ENCODE peak calls at places on chromosomes 6 and 20, in seven cellular contexts. O, R, N, Y, K, L and P are unnamed samples.

GRCh38 chr20:49867453-49868215 is 47.7 kb downstream of the SPATA2 start:
- DNase-seq in O (peak; percentile 68), R (no peak), N (no peak), Y (no peak), K (no peak), L (no peak), P (no peak)

GRCh38 chr6:112626468-112627082 is 279.4 kb downstream of the RFPL4B start:
- DNase-seq in O (no peak), R (no peak), N (no peak), Y (no peak), K (no peak), L (peak; percentile 58), P (no peak)

GRCh38 chr6:120056085-120056484 is 706.5 kb upstream of the MAN1A1 start:
- DNase-seq in O (peak; percentile 65), R (no peak), N (no peak), Y (no peak), K (no peak), L (no peak), P (peak; percentile 18)

GRCh38 chr6:37552267-37552666 is 52.6 kb upstream of the CCDC167 start:
- DNase-seq in O (no peak), R (no peak), N (no peak), Y (no peak), K (no peak), L (no peak), P (no peak)

GRCh38 chr20:45835230-45836224 is 1.9 kb downstream of the SNX21 start:
- DNase-seq in O (no peak), R (no peak), N (no peak), Y (no peak), K (no peak), L (no peak), P (peak; percentile 79)

GRCh38 chr6:29632789-29633531 is at the start of gene GABBR1:
- DNase-seq in O (peak; percentile 95), R (peak; percentile 76), N (peak; percentile 95), Y (peak; percentile 36), K (peak; percentile 90), L (peak; percentile 79), P (peak; percentile 88)

GRCh38 chr6:167268683-167269280 is 22.3 kb upstream of the UNC93A start:
- DNase-seq in O (no peak), R (peak; percentile 29), N (no peak), Y (no peak), K (no peak), L (no peak), P (no peak)

GRCh38 chr6:116533233-116533957 is 12.1 kb downstream of the TRAPPC3L start:
- DNase-seq in O (peak; percentile 53), R (no peak), N (no peak), Y (no peak), K (no peak), L (no peak), P (no peak)

GRCh38 chr6:119536666-119537065 is 187.1 kb upstream of the MAN1A1 start:
- DNase-seq in O (no peak), R (no peak), N (no peak), Y (no peak), K (no peak), L (no peak), P (no peak)

GRCh38 chr20:6993016-6993415 is 225.5 kb downstream of the BMP2 start:
- DNase-seq in O (no peak), R (no peak), N (no peak), Y (no peak), K (no peak), L (no peak), P (no peak)

GRCh38 chr20:62402456-62402855 is 4.6 kb downstream of the CABLES2 start:
- DNase-seq in O (no peak), R (no peak), N (no peak), Y (no peak), K (no peak), L (no peak), P (no peak)

GRCh38 chr6:79076160-79076559 is 1.9 kb downstream of the PHIP start:
- DNase-seq in O (no peak), R (no peak), N (no peak), Y (no peak), K (no peak), L (no peak), P (no peak)

GRCh38 chr6:78505178-78505577 is 362.2 kb upstream of the IRAK1BP1 start:
- DNase-seq in O (no peak), R (no peak), N (no peak), Y (no peak), K (no peak), L (no peak), P (no peak)

GRCh38 chr6:38432479-38432878 is 207.2 kb downstream of the BTBD9 start:
- DNase-seq in O (no peak), R (no peak), N (no peak), Y (no peak), K (no peak), L (peak; percentile 33), P (no peak)

GRCh38 chr20:42886046-42886445 is 303.7 kb downstream of the PTPRT start:
- DNase-seq in O (no peak), R (no peak), N (no peak), Y (no peak), K (no peak), L (no peak), P (no peak)

GRCh38 chr6:85113934-85114582 is 335.8 kb upstream of the NT5E start:
- DNase-seq in O (no peak), R (no peak), N (peak; percentile 9), Y (no peak), K (no peak), L (no peak), P (no peak)

GRCh38 chr20:23144856-23145255 is 58.7 kb upstream of the CD93 start:
- DNase-seq in O (no peak), R (no peak), N (no peak), Y (no peak), K (no peak), L (no peak), P (peak; percentile 39)

GRCh38 chr6:150251566-150252186 is 108.8 kb downstream of the PPP1R14C start:
- DNase-seq in O (no peak), R (no peak), N (no peak), Y (no peak), K (no peak), L (no peak), P (peak; percentile 48)

GRCh38 chr6:159062564-159062945 is 17.8 kb upstream of the TAGAP start:
- DNase-seq in O (no peak), R (no peak), N (no peak), Y (no peak), K (no peak), L (no peak), P (no peak)

GRCh38 chr6:132023490-132023889 is 72.3 kb upstream of the CCN2 start:
- DNase-seq in O (peak; percentile 61), R (no peak), N (no peak), Y (no peak), K (no peak), L (no peak), P (no peak)
- TF ChIP-seq CTCF in O (peak; percentile 45), R (no peak), N (no peak), Y (no peak), K (no peak), L (no peak), P (no peak)

GRCh38 chr20:8664778-8665177 is 404.1 kb upstream of the PLCB4 start:
- DNase-seq in O (peak; percentile 63), R (no peak), N (peak; percentile 33), Y (no peak), K (no peak), L (no peak), P (no peak)
- TF ChIP-seq CTCF in O (peak; percentile 60), R (no peak), N (no peak), Y (no peak), K (no peak), L (peak; percentile 35), P (peak; percentile 20)

DNA sequence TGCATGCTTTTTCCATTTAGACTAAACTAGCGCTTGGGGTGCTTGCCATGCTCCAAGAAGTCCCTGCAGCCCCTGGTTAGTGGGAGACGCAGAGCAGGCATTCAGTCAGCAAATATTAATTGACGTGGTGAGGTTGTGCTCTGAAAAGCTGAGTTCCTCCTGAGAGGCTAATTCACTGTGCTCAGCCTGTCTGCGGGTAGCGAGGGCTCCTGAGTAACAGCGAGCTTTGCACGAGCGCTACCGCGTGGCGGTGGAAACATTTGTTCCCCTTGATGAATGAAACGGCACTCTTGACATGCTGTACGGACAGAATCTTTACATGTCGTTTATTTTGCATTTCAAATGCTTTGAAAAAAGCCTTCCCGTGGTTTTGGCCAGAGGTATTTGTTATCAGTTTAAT is 170.6 kb upstream of the AGPAT4 start:
- DNase-seq in O (peak; percentile 36), R (no peak), N (no peak), Y (no peak), K (peak; percentile 69), L (no peak), P (peak; percentile 56)
- TF ChIP-seq CTCF in O (no peak), R (no peak), N (peak; percentile 11), Y (no peak), K (no peak), L (no peak), P (peak; percentile 32)

GRCh38 chr6:27754408-27754782 is 157.8 kb downstream of the OR2B2 start:
- DNase-seq in O (no peak), R (no peak), N (no peak), Y (no peak), K (no peak), L (no peak), P (no peak)

GRCh38 chr6:27757307-27757706 is 154.9 kb downstream of the OR2B2 start:
- DNase-seq in O (peak; percentile 75), R (peak; percentile 23), N (no peak), Y (no peak), K (no peak), L (no peak), P (peak; percentile 47)

GRCh38 chr6:27755768-27756167 is 156.4 kb downstream of the OR2B2 start:
- DNase-seq in O (no peak), R (no peak), N (no peak), Y (no peak), K (no peak), L (no peak), P (no peak)

GRCh38 chr6:27752038-27752885 is 159.9 kb downstream of the OR2B2 start:
- DNase-seq in O (peak; percentile 86), R (peak; percentile 26), N (peak; percentile 88), Y (no peak), K (peak; percentile 54), L (peak; percentile 84), P (peak; percentile 28)

GRCh38 chr6:27753668-27754407 is 158.4 kb downstream of the OR2B2 start:
- DNase-seq in O (peak; percentile 94), R (peak; percentile 54), N (peak; percentile 95), Y (peak; percentile 27), K (peak; percentile 44), L (peak; percentile 86), P (peak; percentile 56)
- TF ChIP-seq CTCF in O (no peak), R (peak; percentile 21), N (peak; percentile 9), Y (no peak), K (no peak), L (no peak), P (no peak)